ENCODE peak calls at places on chromosomes 5 and 9, in four cellular contexts. N is GM23248, G is PC-3, M is HCT116. R is an unnamed sample.

GRCh38 chr5:161546463-161547301 is at the start of gene GABRB2:
- DNase-seq in M (no peak), G (no peak), N (peak; percentile 61), R (peak; percentile 14)

GRCh38 chr5:151740336-151740942 is 18.0 kb downstream of the ATOX1 start:
- DNase-seq in M (no peak), N (peak; percentile 98), G (peak; percentile 76), R (peak; percentile 60)

GRCh38 chr9:132994410-132995120 is 16.1 kb downstream of the GFI1B start:
- DNase-seq in G (peak; percentile 70), N (peak; percentile 75), M (no peak), R (peak; percentile 92)

GRCh38 chr9:36813149-36813548 is 220.9 kb downstream of the PAX5 start:
- DNase-seq in N (no peak), M (no peak), G (no peak), R (no peak)

GRCh38 chr5:116365006-116365496 is 209.6 kb downstream of the SEMA6A start:
- DNase-seq in M (no peak), G (no peak), N (no peak), R (no peak)

GRCh38 chr5:59798862-59799667 is 94.5 kb downstream of the PDE4D start:
- DNase-seq in N (peak; percentile 36), G (peak; percentile 83), M (no peak), R (peak; percentile 69)

GRCh38 chr9:19473605-19474004 is 64.8 kb downstream of the ACER2 start:
- DNase-seq in G (no peak), N (no peak), M (no peak), R (no peak)

GRCh38 chr5:175214152-175214551 is 229.8 kb downstream of the DRD1 start:
- DNase-seq in M (peak; percentile 36), G (peak; percentile 74), N (peak; percentile 86), R (peak; percentile 0)

GRCh38 chr5:106094128-106094726 is 1576.5 kb downstream of the EFNA5 start:
- DNase-seq in M (no peak), G (peak; percentile 98), N (peak; percentile 44), R (peak; percentile 92)

GRCh38 chr5:77898385-77898784 is 122.2 kb upstream of the TBCA start:
- DNase-seq in M (no peak), G (no peak), N (no peak), R (no peak)

GRCh38 chr5:177366528-177367322 is 9.0 kb downstream of the RGS14 start:
- DNase-seq in M (no peak), N (peak; percentile 92), G (no peak), R (no peak)

GRCh38 chr5:40227927-40228326 is 451.8 kb upstream of the PTGER4 start:
- DNase-seq in G (no peak), N (no peak), M (no peak), R (no peak)

GRCh38 chr5:77852514-77853352 is 76.6 kb upstream of the TBCA start:
- DNase-seq in M (no peak), N (peak; percentile 85), G (no peak), R (peak; percentile 54)

GRCh38 chr5:81140461-81140860 is 92.7 kb upstream of the CKMT2 start:
- DNase-seq in M (no peak), N (no peak), G (no peak), R (no peak)

GRCh38 chr9:128408963-128409431 is 11.7 kb upstream of the CERCAM start:
- DNase-seq in G (no peak), M (no peak), N (no peak), R (no peak)

GRCh38 chr9:89648247-89649000 is 43.6 kb downstream of the GADD45G start:
- DNase-seq in N (no peak), G (no peak), M (no peak), R (no peak)

GRCh38 chr5:152380415-152381123 is 24.5 kb downstream of the NMUR2 start:
- DNase-seq in M (no peak), N (no peak), G (no peak), R (no peak)

GRCh38 chr5:123701511-123702200 is 189.7 kb downstream of the CSNK1G3 start:
- DNase-seq in G (no peak), M (no peak), N (peak; percentile 6), R (no peak)

GRCh38 chr5:117084052-117084451 is 509.4 kb upstream of the SEMA6A start:
- DNase-seq in G (no peak), N (no peak), M (no peak), R (no peak)

GRCh38 chr5:168328804-168329203 is 37.4 kb downstream of the WWC1 start:
- DNase-seq in G (peak; percentile 30), M (no peak), N (no peak), R (no peak)

GRCh38 chr5:113259034-113259433 is 175.8 kb downstream of the TSSK1B start:
- DNase-seq in M (no peak), N (no peak), G (peak; percentile 54), R (no peak)

GRCh38 chr5:94788527-94788926 is 170.1 kb downstream of the SLF1 start:
- DNase-seq in G (no peak), N (no peak), M (no peak), R (no peak)

GRCh38 chr5:171318026-171318425 is 9.0 kb downstream of the TLX3 start:
- DNase-seq in N (no peak), M (no peak), G (no peak), R (no peak)

GRCh38 chr5:130155395-130155794 is 251.1 kb downstream of the CHSY3 start:
- DNase-seq in N (no peak), G (no peak), M (no peak), R (no peak)

GRCh38 chr9:14323083-14323968 is 9.4 kb upstream of the NFIB start:
- DNase-seq in G (peak; percentile 44), M (no peak), N (no peak), R (peak; percentile 60)

GRCh38 chr9:136110082-136111061 is 8.3 kb downstream of the TMEM250 start:
- DNase-seq in G (peak; percentile 19), M (no peak), N (peak; percentile 46), R (no peak)

GRCh38 chr5:61881821-61882220 is 424.2 kb upstream of the KIF2A start:
- DNase-seq in N (peak; percentile 53), G (no peak), M (no peak), R (peak; percentile 58)

GRCh38 chr5:157836121-157836753 is 22.7 kb downstream of the CLINT1 start:
- DNase-seq in M (no peak), N (no peak), G (no peak), R (no peak)

GRCh38 chr9:76297721-76298239 is 96.4 kb downstream of the RFK start:
- DNase-seq in N (peak; percentile 51), M (no peak), G (no peak), R (no peak)

GRCh38 chr5:140145818-140146522 is 20.2 kb downstream of the IGIP start:
- DNase-seq in M (no peak), G (peak; percentile 35), N (peak; percentile 94), R (peak; percentile 44)

GRCh38 chr5:157306690-157307089 is 40.8 kb downstream of the CYFIP2 start:
- DNase-seq in M (no peak), N (no peak), G (no peak), R (no peak)

GRCh38 chr5:54658014-54658413 is 140.5 kb downstream of the SNX18 start:
- DNase-seq in N (peak; percentile 74), M (no peak), G (peak; percentile 27), R (peak; percentile 83)

GRCh38 chr5:124643306-124643705 is 103.1 kb downstream of the ZNF608 start:
- DNase-seq in M (no peak), G (no peak), N (no peak), R (no peak)

GRCh38 chr9:121684381-121685145 is 33.1 kb downstream of the DAB2IP start:
- DNase-seq in M (no peak), N (peak; percentile 53), G (peak; percentile 37), R (no peak)

GRCh38 chr9:124309665-124310064 is 51.9 kb downstream of the NEK6 start:
- DNase-seq in M (peak; percentile 92), G (peak; percentile 97), N (peak; percentile 98), R (peak; percentile 90)

GRCh38 chr5:147667363-147667762 is 115.2 kb downstream of the JAKMIP2 start:
- DNase-seq in N (no peak), M (no peak), G (no peak), R (no peak)

GRCh38 chr9:134694368-134694665 is 52.7 kb downstream of the COL5A1 start:
- DNase-seq in M (no peak), G (no peak), N (no peak), R (no peak)
- H3K79me2 ChIP-seq in M (no peaks in the 10 kb centered on the region), G (no peaks in the 10 kb centered on the region), N (peaks cover 100% of the 10 kb centered on the region), R (no peaks in the 10 kb centered on the region)

DNA sequence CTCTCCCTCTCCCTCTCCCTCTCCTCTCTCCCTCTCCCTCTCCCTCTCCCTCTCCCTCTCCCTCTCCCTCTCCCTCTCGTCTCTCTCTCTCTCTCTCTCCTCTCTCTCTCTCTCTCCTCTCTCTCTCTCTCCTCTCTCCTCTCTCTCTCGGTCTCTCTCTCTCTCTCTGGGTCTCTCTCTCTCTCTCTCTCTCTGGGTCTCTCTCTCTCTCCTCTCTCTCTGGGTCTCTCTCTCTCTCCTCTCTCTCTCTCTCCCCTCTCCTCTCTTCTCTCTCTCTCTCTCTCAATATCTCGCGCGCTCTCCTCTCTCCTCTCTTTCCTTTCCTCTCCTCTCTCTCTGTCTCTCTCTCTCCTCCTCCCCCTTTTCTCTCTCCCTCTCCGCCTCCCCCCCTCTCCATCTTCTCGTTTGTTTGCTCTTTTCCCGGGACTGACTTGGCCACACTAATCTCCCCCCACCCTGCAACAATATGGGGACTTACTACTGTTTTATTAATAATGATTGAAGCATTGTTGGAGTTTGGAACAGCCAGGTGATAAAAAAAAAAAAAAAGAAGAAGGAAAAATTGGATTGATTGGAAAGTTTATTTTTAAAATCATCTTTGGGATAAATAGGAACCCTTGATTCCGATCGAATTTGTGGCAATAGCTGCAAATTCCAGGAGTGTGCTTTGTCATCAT is 857 bp upstream of the NR2F1-AS1 start:
- DNase-seq in M (peak; percentile 76), G (peak; percentile 54), N (peak; percentile 70), R (peak; percentile 72)
- H3K4me1 ChIP-seq in M (peaks cover 33% of the 10 kb centered on the region), G (peaks cover 20% of the 10 kb centered on the region), N (peaks cover 15% of the 10 kb centered on the region), R (peaks cover 15% of the 10 kb centered on the region)

GRCh38 chr5:14187660-14188059 is 44.5 kb downstream of the TRIO start:
- DNase-seq in M (no peak), N (no peak), G (peak; percentile 61), R (no peak)

GRCh38 chr5:14188778-14189177 is 45.6 kb downstream of the TRIO start:
- DNase-seq in N (no peak), M (no peak), G (no peak), R (no peak)

GRCh38 chr5:14190194-14191164 is 47.3 kb downstream of the TRIO start:
- DNase-seq in G (peak; percentile 99), N (peak; percentile 99), M (peak; percentile 73), R (peak; percentile 97)

GRCh38 chr5:14191325-14191724 is 48.2 kb downstream of the TRIO start:
- DNase-seq in N (no peak), G (no peak), M (no peak), R (no peak)

GRCh38 chr5:14189680-14190079 is 46.5 kb downstream of the TRIO start:
- DNase-seq in N (no peak), G (no peak), M (no peak), R (no peak)
- H3K79me2 ChIP-seq in N (peaks cover 95% of the 10 kb centered on the region), G (peaks cover 95% of the 10 kb centered on the region), M (peaks cover 98% of the 10 kb centered on the region), R (peaks cover 94% of the 10 kb centered on the region)

GRCh38 chr5:145968970-145969713 is 32.8 kb downstream of the SH3RF2 start:
- DNase-seq in M (no peak), N (no peak), G (no peak), R (no peak)
- H3K4me1 ChIP-seq in M (peaks cover 36% of the 10 kb centered on the region), N (no peaks in the 10 kb centered on the region), G (no peaks in the 10 kb centered on the region), R (peaks cover 14% of the 10 kb centered on the region)